ENCODE peak calls at places on chromosomes 6 and 20, in ten cellular contexts. One of them, this sample, is unnamed.

GRCh38 chr6:25038992-25039391 is 103.2 kb upstream of the RIPOR2 start:
- DNase-seq in left ventricle myocardium inferior: no peak
- DNase-seq in mucosa of descending colon: no peak
- DNase-seq in left lung: no peak
- DNase-seq in stomach: no peak
- DNase-seq in fibroblast of villous mesenchyme: no peak
- DNase-seq in ascending aorta: no peak
- DNase-seq in OCI-LY7: peak
- DNase-seq in body of pancreas: no peak
- DNase-seq in fibroblast of pulmonary artery: no peak
- DNase-seq in this sample: no peak

GRCh38 chr20:56773731-56774130 is 144.6 kb downstream of the TFAP2C start:
- DNase-seq in OCI-LY7: no peak
- DNase-seq in fibroblast of pulmonary artery: no peak
- DNase-seq in left lung: no peak
- DNase-seq in body of pancreas: no peak
- DNase-seq in left ventricle myocardium inferior: no peak
- DNase-seq in stomach: no peak
- DNase-seq in fibroblast of villous mesenchyme: no peak
- DNase-seq in mucosa of descending colon: no peak
- DNase-seq in ascending aorta: no peak
- DNase-seq in this sample: no peak

GRCh38 chr6:97189767-97190166 is 93.2 kb downstream of the MMS22L start:
- DNase-seq in body of pancreas: no peak
- DNase-seq in mucosa of descending colon: no peak
- DNase-seq in left ventricle myocardium inferior: no peak
- DNase-seq in fibroblast of villous mesenchyme: peak
- DNase-seq in fibroblast of pulmonary artery: peak
- DNase-seq in stomach: no peak
- DNase-seq in left lung: no peak
- DNase-seq in OCI-LY7: no peak
- DNase-seq in ascending aorta: no peak
- DNase-seq in this sample: peak

GRCh38 chr6:48377115-48377514 is 266.1 kb upstream of the PTCHD4 start:
- DNase-seq in mucosa of descending colon: no peak
- DNase-seq in fibroblast of villous mesenchyme: no peak
- DNase-seq in stomach: no peak
- DNase-seq in fibroblast of pulmonary artery: no peak
- DNase-seq in ascending aorta: no peak
- DNase-seq in left ventricle myocardium inferior: no peak
- DNase-seq in left lung: no peak
- DNase-seq in body of pancreas: no peak
- DNase-seq in OCI-LY7: no peak
- DNase-seq in this sample: no peak

GRCh38 chr6:2688416-2689064 is 62.2 kb downstream of the MYLK4 start:
- DNase-seq in OCI-LY7: no peak
- DNase-seq in mucosa of descending colon: no peak
- DNase-seq in body of pancreas: no peak
- DNase-seq in left lung: no peak
- DNase-seq in ascending aorta: no peak
- DNase-seq in left ventricle myocardium inferior: no peak
- DNase-seq in fibroblast of pulmonary artery: peak
- DNase-seq in fibroblast of villous mesenchyme: peak
- DNase-seq in stomach: no peak
- DNase-seq in this sample: peak

GRCh38 chr6:10418862-10419748 is 4.2 kb upstream of the TFAP2A start:
- DNase-seq in OCI-LY7: no peak
- DNase-seq in ascending aorta: no peak
- DNase-seq in mucosa of descending colon: peak
- DNase-seq in left lung: no peak
- DNase-seq in fibroblast of pulmonary artery: no peak
- DNase-seq in left ventricle myocardium inferior: no peak
- DNase-seq in stomach: no peak
- DNase-seq in fibroblast of villous mesenchyme: no peak
- DNase-seq in body of pancreas: peak
- DNase-seq in this sample: peak

GRCh38 chr20:59598625-59599310 is 5.6 kb upstream of the PHACTR3 start:
- DNase-seq in OCI-LY7: peak
- DNase-seq in body of pancreas: peak
- DNase-seq in ascending aorta: no peak
- DNase-seq in stomach: peak
- DNase-seq in left ventricle myocardium inferior: peak
- DNase-seq in fibroblast of pulmonary artery: peak
- DNase-seq in fibroblast of villous mesenchyme: no peak
- DNase-seq in mucosa of descending colon: no peak
- DNase-seq in left lung: no peak
- DNase-seq in this sample: peak

GRCh38 chr6:135424385-135424784 is 73.2 kb downstream of the AHI1 start:
- DNase-seq in body of pancreas: no peak
- DNase-seq in fibroblast of villous mesenchyme: no peak
- DNase-seq in fibroblast of pulmonary artery: no peak
- DNase-seq in ascending aorta: no peak
- DNase-seq in left lung: no peak
- DNase-seq in stomach: no peak
- DNase-seq in mucosa of descending colon: no peak
- DNase-seq in OCI-LY7: no peak
- DNase-seq in left ventricle myocardium inferior: no peak
- DNase-seq in this sample: no peak

GRCh38 chr20:36745927-36746659 is at the start of gene NDRG3:
- DNase-seq in left ventricle myocardium inferior: peak
- DNase-seq in fibroblast of villous mesenchyme: peak
- DNase-seq in ascending aorta: peak
- DNase-seq in body of pancreas: peak
- DNase-seq in stomach: peak
- DNase-seq in left lung: peak
- DNase-seq in fibroblast of pulmonary artery: peak
- DNase-seq in mucosa of descending colon: peak
- DNase-seq in OCI-LY7: peak
- DNase-seq in this sample: peak
- TF ChIP-seq CTCF in left ventricle myocardium inferior: peak
- TF ChIP-seq CTCF in fibroblast of villous mesenchyme: no peak
- TF ChIP-seq CTCF in ascending aorta: peak
- TF ChIP-seq CTCF in body of pancreas: peak
- TF ChIP-seq CTCF in stomach: no peak
- TF ChIP-seq CTCF in left lung: no peak
- TF ChIP-seq CTCF in fibroblast of pulmonary artery: no peak
- TF ChIP-seq CTCF in mucosa of descending colon: no peak
- TF ChIP-seq CTCF in OCI-LY7: no peak
- TF ChIP-seq CTCF in this sample: no peak

GRCh38 chr6:30882764-30883475 is 1.4 kb upstream of the DDR1 start:
- DNase-seq in left ventricle myocardium inferior: no peak
- DNase-seq in mucosa of descending colon: peak
- DNase-seq in fibroblast of villous mesenchyme: no peak
- DNase-seq in OCI-LY7: peak
- DNase-seq in body of pancreas: peak
- DNase-seq in left lung: peak
- DNase-seq in ascending aorta: no peak
- DNase-seq in fibroblast of pulmonary artery: no peak
- DNase-seq in stomach: peak
- DNase-seq in this sample: no peak

GRCh38 chr6:30883476-30883742 is 910 bp upstream of the DDR1 start:
- DNase-seq in left lung: no peak
- DNase-seq in stomach: no peak
- DNase-seq in OCI-LY7: no peak
- DNase-seq in mucosa of descending colon: no peak
- DNase-seq in ascending aorta: no peak
- DNase-seq in fibroblast of villous mesenchyme: no peak
- DNase-seq in body of pancreas: no peak
- DNase-seq in left ventricle myocardium inferior: no peak
- DNase-seq in fibroblast of pulmonary artery: no peak
- DNase-seq in this sample: no peak

GRCh38 chr6:30880563-30881252 is 3.6 kb upstream of the DDR1 start:
- DNase-seq in fibroblast of villous mesenchyme: no peak
- DNase-seq in ascending aorta: no peak
- DNase-seq in fibroblast of pulmonary artery: no peak
- DNase-seq in OCI-LY7: no peak
- DNase-seq in stomach: no peak
- DNase-seq in body of pancreas: no peak
- DNase-seq in mucosa of descending colon: no peak
- DNase-seq in left ventricle myocardium inferior: no peak
- DNase-seq in left lung: no peak
- DNase-seq in this sample: no peak

GRCh38 chr6:30881392-30881986 is 2.8 kb upstream of the DDR1 start:
- DNase-seq in mucosa of descending colon: no peak
- DNase-seq in ascending aorta: no peak
- DNase-seq in fibroblast of pulmonary artery: no peak
- DNase-seq in body of pancreas: no peak
- DNase-seq in fibroblast of villous mesenchyme: no peak
- DNase-seq in OCI-LY7: no peak
- DNase-seq in left lung: no peak
- DNase-seq in left ventricle myocardium inferior: no peak
- DNase-seq in stomach: no peak
- DNase-seq in this sample: no peak

DNA sequence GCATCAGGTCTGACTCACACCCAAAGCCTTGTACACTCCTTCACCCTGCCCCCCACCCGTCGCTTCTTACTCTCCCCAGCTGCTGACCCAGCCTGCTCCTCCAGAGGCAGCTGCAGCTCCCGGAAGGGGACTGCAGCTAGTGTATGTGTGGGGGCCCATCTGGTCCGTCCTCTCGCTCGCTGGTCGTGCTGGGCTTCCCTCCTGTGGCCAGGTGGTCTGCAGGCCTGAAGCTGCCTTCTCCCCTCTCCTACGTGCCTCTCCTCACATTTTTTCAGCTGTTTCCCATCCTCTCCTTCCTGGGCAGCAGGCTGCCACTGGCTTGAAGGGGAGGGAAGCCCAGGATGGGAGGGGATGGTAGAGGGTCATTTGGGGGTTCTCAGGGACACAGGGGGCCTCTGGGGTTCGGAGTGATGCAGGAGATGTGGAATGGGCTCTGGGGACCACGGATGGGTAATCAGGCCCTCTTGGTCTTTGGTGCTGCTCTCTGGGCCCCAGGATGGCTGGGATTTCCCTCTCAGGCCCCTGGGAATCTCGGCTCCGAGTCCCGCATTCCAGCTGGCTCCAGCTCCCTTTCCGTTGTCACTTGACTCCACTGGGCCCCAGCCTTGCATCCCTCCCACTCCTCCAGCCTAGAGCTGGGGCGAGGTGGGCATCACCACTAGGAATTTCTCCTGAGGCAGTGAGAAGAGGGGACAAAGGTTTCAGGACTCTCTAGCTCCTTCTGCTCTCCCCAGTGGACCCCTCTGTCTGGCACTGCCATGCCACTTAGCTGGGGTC is 2.1 kb upstream of the DDR1 start:
- DNase-seq in body of pancreas: peak
- DNase-seq in mucosa of descending colon: no peak
- DNase-seq in left lung: no peak
- DNase-seq in ascending aorta: no peak
- DNase-seq in left ventricle myocardium inferior: no peak
- DNase-seq in stomach: no peak
- DNase-seq in OCI-LY7: peak
- DNase-seq in fibroblast of villous mesenchyme: peak
- DNase-seq in fibroblast of pulmonary artery: peak
- DNase-seq in this sample: peak
- H3K4me3 ChIP-seq in body of pancreas: no peak
- H3K4me3 ChIP-seq in mucosa of descending colon: no peak
- H3K4me3 ChIP-seq in left lung: no peak
- H3K4me3 ChIP-seq in ascending aorta: no peak
- H3K4me3 ChIP-seq in left ventricle myocardium inferior: no peak
- H3K4me3 ChIP-seq in stomach: no peak
- H3K4me3 ChIP-seq in OCI-LY7: peak
- H3K4me3 ChIP-seq in fibroblast of villous mesenchyme: no peak
- H3K4me3 ChIP-seq in fibroblast of pulmonary artery: no peak
- H3K4me3 ChIP-seq in this sample: no peak

DNA sequence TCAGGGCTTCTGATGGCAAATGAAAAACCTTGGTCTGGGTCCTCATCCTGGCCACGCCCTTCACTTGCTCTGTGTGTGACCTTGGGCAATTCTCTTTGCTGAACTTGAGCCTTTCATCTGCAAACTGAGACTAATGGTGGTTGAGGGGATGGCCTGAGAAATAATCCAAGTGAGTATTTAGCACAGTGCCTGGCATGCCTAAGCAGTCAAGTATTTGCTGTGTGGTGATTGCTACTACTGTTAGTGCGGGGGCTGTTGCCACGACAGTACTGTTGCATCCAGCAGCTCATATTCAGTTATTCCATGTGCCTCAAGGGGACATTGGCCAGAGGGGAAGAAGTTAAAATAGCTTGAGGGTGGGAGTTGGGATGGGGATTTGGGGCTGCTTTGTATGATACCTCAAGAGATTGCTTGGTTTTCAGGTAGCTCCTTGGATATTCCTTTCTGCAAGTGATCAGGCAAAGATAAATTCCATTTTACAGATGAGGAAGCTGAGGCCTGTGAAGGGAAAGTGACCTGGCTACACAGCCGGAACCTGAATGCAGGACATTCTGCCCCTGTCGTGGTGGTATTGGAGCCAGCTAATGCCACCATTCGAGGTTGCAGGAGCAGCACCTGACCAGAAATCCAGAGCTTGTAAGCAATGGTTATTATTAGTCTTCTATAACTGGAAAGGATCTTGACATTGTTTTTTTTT is 45.1 kb upstream of the EPB41L1 start:
- DNase-seq in OCI-LY7: no peak
- DNase-seq in body of pancreas: no peak
- DNase-seq in left lung: no peak
- DNase-seq in fibroblast of pulmonary artery: no peak
- DNase-seq in fibroblast of villous mesenchyme: no peak
- DNase-seq in ascending aorta: no peak
- DNase-seq in left ventricle myocardium inferior: no peak
- DNase-seq in stomach: no peak
- DNase-seq in mucosa of descending colon: no peak
- DNase-seq in this sample: no peak
- TF ChIP-seq CTCF in OCI-LY7: no peak
- TF ChIP-seq CTCF in body of pancreas: no peak
- TF ChIP-seq CTCF in left lung: no peak
- TF ChIP-seq CTCF in fibroblast of pulmonary artery: no peak
- TF ChIP-seq CTCF in fibroblast of villous mesenchyme: no peak
- TF ChIP-seq CTCF in ascending aorta: no peak
- TF ChIP-seq CTCF in left ventricle myocardium inferior: no peak
- TF ChIP-seq CTCF in stomach: no peak
- TF ChIP-seq CTCF in mucosa of descending colon: no peak
- TF ChIP-seq CTCF in this sample: no peak

DNA sequence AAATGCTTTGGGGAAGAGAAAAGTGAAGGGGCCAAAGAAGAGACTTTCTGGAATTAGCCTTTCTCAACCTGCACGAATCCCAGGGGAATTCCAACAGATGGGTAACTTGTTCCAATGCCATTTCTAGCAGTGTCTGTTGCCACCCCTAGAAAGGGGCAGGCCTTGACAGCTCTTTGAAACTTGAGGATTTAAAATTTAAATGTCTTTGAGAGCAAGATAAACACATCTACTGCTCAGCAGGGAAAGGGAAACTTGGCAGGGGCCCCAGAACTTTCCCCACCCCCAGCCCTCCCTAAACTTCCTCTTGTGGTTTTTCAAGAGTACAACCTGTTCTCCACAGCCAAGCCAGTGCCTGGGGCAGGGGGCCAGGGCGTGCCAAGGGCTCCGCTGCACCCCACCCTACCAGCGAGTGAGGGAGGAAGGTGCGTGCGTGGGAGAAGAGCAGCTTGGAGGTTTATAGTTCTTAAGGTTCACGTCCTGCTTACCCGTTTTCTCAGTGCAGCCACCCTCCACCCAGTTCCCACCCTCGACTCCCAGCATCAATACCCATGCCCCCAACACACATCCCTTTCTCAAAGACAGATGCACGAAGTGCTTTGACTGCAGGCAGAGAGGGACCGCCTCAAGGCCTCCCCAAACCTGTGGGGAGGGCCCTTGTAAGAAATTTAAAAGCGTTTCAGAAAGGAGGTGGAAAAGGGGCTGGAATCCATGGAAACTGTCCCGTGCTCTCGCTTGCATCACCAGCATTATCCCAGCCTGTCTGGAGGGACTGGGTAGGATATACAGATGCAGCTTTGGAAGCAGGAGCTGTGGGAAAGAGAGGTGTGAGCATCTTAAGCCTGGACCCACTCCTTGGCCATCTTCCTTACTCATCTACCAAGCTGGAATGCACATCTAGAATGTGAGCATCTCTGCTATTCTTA is 4.5 kb upstream of the TAF8 start:
- DNase-seq in stomach: peak
- DNase-seq in OCI-LY7: peak
- DNase-seq in mucosa of descending colon: peak
- DNase-seq in body of pancreas: peak
- DNase-seq in left lung: peak
- DNase-seq in fibroblast of pulmonary artery: peak
- DNase-seq in fibroblast of villous mesenchyme: peak
- DNase-seq in left ventricle myocardium inferior: peak
- DNase-seq in ascending aorta: peak
- DNase-seq in this sample: peak
- H3K4me3 ChIP-seq in stomach: peak
- H3K4me3 ChIP-seq in OCI-LY7: peak
- H3K4me3 ChIP-seq in mucosa of descending colon: no peak
- H3K4me3 ChIP-seq in body of pancreas: no peak
- H3K4me3 ChIP-seq in left lung: peak
- H3K4me3 ChIP-seq in fibroblast of pulmonary artery: peak
- H3K4me3 ChIP-seq in fibroblast of villous mesenchyme: peak
- H3K4me3 ChIP-seq in left ventricle myocardium inferior: peak
- H3K4me3 ChIP-seq in ascending aorta: peak
- H3K4me3 ChIP-seq in this sample: peak

This sample was measured in choroid plexus epithelial cell.